ENCODE peak calls at places on chromosomes 7 and 10, in four cellular contexts. F, L, U and M are unnamed samples.

GRCh38 chr10:111481271-111482073 is 404.6 kb downstream of the ADRA2A start:
- DNase-seq in F (peak), U (no peak), L (peak), M (no peak)

GRCh38 chr7:52501696-52502095 is 533.7 kb upstream of the POM121L12 start:
- DNase-seq in F (no peak), L (no peak), U (no peak), M (no peak)

GRCh38 chr10:84333864-84334451 is 5.6 kb downstream of the CCSER2 start:
- DNase-seq in U (no peak), F (no peak), L (peak), M (no peak)

GRCh38 chr7:129831424-129832058 is 121.2 kb downstream of the UBE2H start:
- DNase-seq in U (peak), L (peak), F (no peak), M (peak)

GRCh38 chr7:112995091-112995824 is 91.4 kb downstream of the GPR85 start:
- DNase-seq in U (peak), F (no peak), L (peak), M (peak)

GRCh38 chr7:55641811-55642210 is 69.5 kb upstream of the VOPP1 start:
- DNase-seq in F (no peak), L (no peak), U (no peak), M (no peak)

GRCh38 chr10:131760416-131761166 is 140.2 kb upstream of the PPP2R2D start:
- DNase-seq in U (no peak), F (no peak), L (no peak), M (no peak)

GRCh38 chr7:13841284-13841683 is 148.2 kb downstream of the ETV1 start:
- DNase-seq in U (no peak), L (no peak), F (no peak), M (no peak)

GRCh38 chr7:117963278-117964184 is 90.3 kb upstream of the CTTNBP2 start:
- DNase-seq in L (no peak), F (no peak), U (no peak), M (no peak)

GRCh38 chr7:70360557-70360956 is 762.3 kb downstream of the AUTS2 start:
- DNase-seq in U (no peak), F (no peak), L (no peak), M (no peak)

GRCh38 chr7:155979566-155979965 is 167.3 kb upstream of the SHH start:
- DNase-seq in L (no peak), U (no peak), F (no peak), M (no peak)

GRCh38 chr7:83921798-83922607 is 272.6 kb downstream of the SEMA3A start:
- DNase-seq in L (peak), U (no peak), F (no peak), M (no peak)

GRCh38 chr10:1189166-1190051 is 133.2 kb downstream of the WDR37 start:
- DNase-seq in U (no peak), F (no peak), L (no peak), M (peak)

GRCh38 chr10:69338133-69338456 is 59.8 kb downstream of the HK1 start:
- DNase-seq in U (no peak), F (no peak), L (no peak), M (no peak)
- H3K4me3 ChIP-seq in U (no peak), F (no peak), L (no peak), M (no peak)

GRCh38 chr7:34044734-34045353 is 139.5 kb downstream of the BMPER start:
- DNase-seq in U (no peak), F (no peak), L (no peak), M (no peak)
- TF ChIP-seq CTCF in U (no peak), F (no peak), L (no peak), M (no peak)

DNA sequence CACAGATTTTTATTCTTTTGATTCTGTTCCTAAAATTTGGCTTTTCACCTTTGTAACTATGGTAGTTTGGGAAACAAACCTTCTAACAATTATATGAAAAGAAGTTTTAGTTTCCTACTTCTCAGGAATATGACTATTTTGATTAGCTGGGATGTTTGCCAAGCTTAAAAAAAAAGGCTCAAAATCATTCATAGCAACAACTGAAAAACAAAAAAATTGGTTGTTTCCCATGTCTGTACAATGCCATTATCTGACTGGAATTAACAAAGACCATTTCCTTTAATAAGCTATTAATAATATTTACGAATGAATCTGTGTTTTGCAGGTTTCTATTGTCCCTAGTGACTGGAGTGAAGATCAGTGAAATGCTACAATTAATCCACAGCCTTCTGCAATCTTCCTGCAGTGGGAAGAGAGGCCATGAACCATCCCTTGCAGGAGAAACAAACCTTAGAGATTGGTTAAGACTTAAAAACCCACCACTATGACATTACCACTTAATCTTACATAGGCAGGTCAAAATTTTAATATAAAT is 4.2 kb downstream of the PURB start:
- DNase-seq in L (no peak), U (no peak), F (no peak), M (no peak)
- H3K4me3 ChIP-seq in L (peak), U (no peak), F (peak), M (no peak)

GRCh38 chr7:7182156-7183060 is at the start of gene C1GALT1:
- DNase-seq in F (peak), L (peak), U (peak), M (peak)
- TF ChIP-seq CTCF in F (peak), L (peak), U (peak), M (peak)

GRCh38 chr10:14004536-14004935 is 326.2 kb downstream of the FRMD4A start:
- DNase-seq in F (no peak), U (no peak), L (no peak), M (no peak)

GRCh38 chr10:14010083-14010551 is 320.6 kb downstream of the FRMD4A start:
- DNase-seq in F (no peak), U (peak), L (peak), M (no peak)

GRCh38 chr10:14010827-14011574 is 319.7 kb downstream of the FRMD4A start:
- DNase-seq in F (no peak), L (no peak), U (no peak), M (no peak)

GRCh38 chr10:14009315-14010082 is 321.2 kb downstream of the FRMD4A start:
- DNase-seq in U (peak), L (peak), F (no peak), M (no peak)

DNA sequence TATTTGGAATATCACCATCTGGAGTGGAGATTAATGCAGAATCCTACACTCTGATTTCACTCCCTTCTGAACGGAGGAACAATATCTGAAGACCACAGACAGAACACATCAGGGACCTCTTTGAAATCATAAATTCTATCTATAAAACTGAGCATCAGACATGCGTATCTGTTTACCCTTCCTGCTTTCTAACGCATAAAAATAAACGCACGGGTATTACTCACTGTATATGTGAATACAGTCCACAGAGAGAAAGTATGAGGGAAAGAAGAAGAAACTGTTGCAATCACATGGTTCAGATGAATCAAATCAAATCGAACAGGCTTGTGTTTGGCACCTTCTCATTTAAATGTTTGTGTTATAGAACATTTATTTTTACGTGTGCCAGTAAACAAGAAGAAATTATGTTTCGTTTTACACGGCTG is 322.1 kb downstream of the FRMD4A start:
- DNase-seq in U (no peak), F (no peak), L (no peak), M (no peak)
- H3K4me3 ChIP-seq in U (peak), F (peak), L (peak), M (no peak)

GRCh38 chr10:96089116-96089515 is 41.0 kb upstream of the ZNF518A start:
- DNase-seq in L (no peak), F (no peak), U (no peak), M (peak)

GRCh38 chr10:96090463-96090800 is 39.7 kb upstream of the ZNF518A start:
- DNase-seq in U (no peak), L (no peak), F (no peak), M (no peak)

GRCh38 chr10:96093948-96094347 is 36.1 kb upstream of the ZNF518A start:
- DNase-seq in U (no peak), F (no peak), L (no peak), M (no peak)

GRCh38 chr10:96092999-96093767 is 36.9 kb upstream of the ZNF518A start:
- DNase-seq in F (no peak), L (no peak), U (no peak), M (no peak)

GRCh38 chr10:96089670-96090462 is 40.2 kb upstream of the ZNF518A start:
- DNase-seq in L (peak), F (peak), U (peak), M (peak)
- TF ChIP-seq CTCF in L (no peak), F (no peak), U (no peak), M (no peak)